ENCODE peak calls at places on chromosomes 16 and 17, in four cellular contexts. X is activated CD4-positive, alpha-beta T cell treated with anti-CD3 and anti-CD28 coated beads, Interleukin-2, amount 10 ng/mL, durations not matched to agents 7 days and 5 days; G is neural progenitor cell; R is stimulated activated CD8-positive, alpha-beta memory T cell treated with anti-CD3 and anti-CD28 coated beads, Interleukin-7, amount 100 ng/mL, for 1 hour. V is an unnamed sample.

GRCh38 chr16:11461595-11461990 is 116.3 kb downstream of the RMI2 start:
- DNase-seq in X (no peak), G (no peak), R (no peak), V (no peak)

GRCh38 chr16:10922328-10923145 is 19.7 kb downstream of the DEXI start:
- DNase-seq in X (no peak), G (no peak), R (no peak), V (no peak)

GRCh38 chr17:3828151-3828851 is 17.7 kb downstream of the NCBP3 start:
- DNase-seq in X (no peak), G (no peak), R (no peak), V (peak)

GRCh38 chr17:3603119-3603869 is 5.9 kb downstream of the TRPV1 start:
- DNase-seq in X (no peak), G (no peak), R (no peak), V (no peak)

GRCh38 chr16:50025544-50025931 is 513 bp downstream of the CNEP1R1 start:
- DNase-seq in X (peak), G (no peak), R (peak), V (peak)

GRCh38 chr17:8925808-8926207 is 39.7 kb downstream of the PIK3R5 start:
- DNase-seq in X (no peak), G (no peak), R (no peak), V (no peak)

GRCh38 chr17:18031955-18032354 is 7.0 kb downstream of the ATPAF2 start:
- DNase-seq in X (no peak), G (no peak), R (no peak), V (no peak)

GRCh38 chr16:15539197-15539596 is 103.8 kb downstream of the MARF1 start:
- DNase-seq in X (no peak), G (peak), R (no peak), V (peak)

GRCh38 chr17:68152161-68152571 is 95.7 kb upstream of the AMZ2 start:
- DNase-seq in X (no peak), G (no peak), R (no peak), V (peak)

V was measured in small intestine.